ENCODE peak calls at places on chromosomes 11 and 22, in ten cellular contexts. V is CD8-positive, alpha-beta memory T cell; G is stomach; B is HCT116; S is neural progenitor cell; W is HepG2; L is right cardiac atrium; X is SJSA1; Q is body of pancreas; H is esophagus squamous epithelium. R is an unnamed sample.

GRCh38 chr22:19125474-19126308 is 3.5 kb upstream of the DGCR2 start:
- DNase-seq in V (no peak), H (no peak), S (no peak), W (no peak), G (no peak), Q (no peak), B (no peak), X (no peak), L (no peak), R (no peak)

GRCh38 chr11:126926376-126926791 is 74.2 kb downstream of the KIRREL3 start:
- DNase-seq in W (no peak), V (no peak), G (no peak), Q (no peak), B (no peak), H (no peak), X (no peak), L (no peak), S (no peak), R (no peak)

GRCh38 chr11:95764267-95764898 is 25.2 kb downstream of the FAM76B start:
- DNase-seq in W (peak; percentile 47), V (no peak), L (no peak), B (peak; percentile 27), Q (no peak), G (no peak), X (no peak), S (peak; percentile 69), H (no peak), R (peak; percentile 68)

GRCh38 chr11:15770798-15771414 is 585.4 kb downstream of the SOX6 start:
- DNase-seq in S (peak; percentile 61), X (peak; percentile 66), H (no peak), Q (peak; percentile 46), V (no peak), B (peak; percentile 13), L (peak; percentile 57), W (peak; percentile 25), G (peak; percentile 37), R (no peak)

GRCh38 chr22:19761022-19761499 is 483 bp downstream of the TBX1 start:
- DNase-seq in X (no peak), G (no peak), S (peak; percentile 61), B (no peak), V (no peak), Q (no peak), H (no peak), W (no peak), L (peak; percentile 33), R (no peak)

GRCh38 chr11:1501421-1502167 is 15.0 kb upstream of the MOB2 start:
- DNase-seq in X (no peak), H (no peak), S (no peak), V (no peak), L (peak; percentile 41), B (no peak), W (no peak), Q (no peak), G (no peak), R (no peak)

GRCh38 chr11:108733479-108734116 is 68.7 kb downstream of the DDX10 start:
- DNase-seq in V (no peak), L (no peak), S (no peak), X (no peak), G (no peak), H (no peak), B (no peak), W (no peak), Q (no peak), R (peak; percentile 0)

GRCh38 chr11:126459691-126460404 is 104.4 kb downstream of the ST3GAL4 start:
- DNase-seq in B (no peak), X (no peak), Q (no peak), L (peak; percentile 3), S (no peak), G (no peak), V (no peak), H (no peak), W (no peak), R (no peak)

GRCh38 chr22:49694462-49695260 is 133.0 kb downstream of the BRD1 start:
- DNase-seq in Q (no peak), G (peak; percentile 4), X (peak; percentile 22), S (no peak), B (no peak), W (no peak), V (no peak), L (no peak), H (no peak), R (no peak)
- H3K9me3 ChIP-seq in Q (no peaks in the 10 kb centered on the region), G (peaks cover 23% of the 10 kb centered on the region), X (no peaks in the 10 kb centered on the region), S (no peaks in the 10 kb centered on the region), B (peaks cover 11% of the 10 kb centered on the region), W (peaks cover 9% of the 10 kb centered on the region), V (no peaks in the 10 kb centered on the region), L (no peaks in the 10 kb centered on the region), H (no peaks in the 10 kb centered on the region), R (no peaks in the 10 kb centered on the region)

GRCh38 chr11:65410936-65411680 is 11.5 kb upstream of the NEAT1 start:
- DNase-seq in L (no peak), X (no peak), V (no peak), S (no peak), H (no peak), B (no peak), W (no peak), Q (no peak), G (no peak), R (no peak)
- H3K4me1 ChIP-seq in L (peaks cover 2% of the 10 kb centered on the region), X (peaks cover 3% of the 10 kb centered on the region), V (peaks cover 4% of the 10 kb centered on the region), S (peaks cover 7% of the 10 kb centered on the region), H (peaks cover 5% of the 10 kb centered on the region), B (peaks cover 2% of the 10 kb centered on the region), W (peaks cover 20% of the 10 kb centered on the region), Q (peaks cover 22% of the 10 kb centered on the region), G (peaks cover 8% of the 10 kb centered on the region), R (peaks cover 6% of the 10 kb centered on the region)

GRCh38 chr11:55474321-55474720 is 79.9 kb upstream of the OR4C15 start:
- DNase-seq in W (no peak), V (no peak), G (no peak), L (no peak), S (no peak), H (no peak), Q (no peak), X (no peak), B (no peak), R (no peak)
- H3K9me3 ChIP-seq in W (peaks cover 80% of the 10 kb centered on the region), V (no peaks in the 10 kb centered on the region), G (no peaks in the 10 kb centered on the region), L (no peaks in the 10 kb centered on the region), S (peaks cover 43% of the 10 kb centered on the region), H (no peaks in the 10 kb centered on the region), Q (no peaks in the 10 kb centered on the region), X (no peaks in the 10 kb centered on the region), B (peaks cover 4% of the 10 kb centered on the region), R (no peaks in the 10 kb centered on the region)

GRCh38 chr11:125343086-125343731 is 152.9 kb downstream of the FEZ1 start:
- DNase-seq in X (no peak), B (no peak), V (no peak), L (no peak), S (no peak), W (no peak), Q (no peak), G (no peak), H (no peak), R (no peak)

GRCh38 chr11:125338886-125339811 is 156.9 kb downstream of the FEZ1 start:
- DNase-seq in H (no peak), B (no peak), L (peak; percentile 66), V (no peak), G (no peak), W (no peak), S (no peak), X (no peak), Q (no peak), R (no peak)

GRCh38 chr11:125342281-125342980 is 153.6 kb downstream of the FEZ1 start:
- DNase-seq in Q (no peak), S (no peak), G (no peak), H (no peak), B (no peak), L (no peak), X (no peak), V (no peak), W (no peak), R (no peak)

GRCh38 chr11:125343732-125344131 is 152.3 kb downstream of the FEZ1 start:
- DNase-seq in H (no peak), X (no peak), W (no peak), V (no peak), S (no peak), G (no peak), L (peak; percentile 47), Q (no peak), B (no peak), R (no peak)

DNA sequence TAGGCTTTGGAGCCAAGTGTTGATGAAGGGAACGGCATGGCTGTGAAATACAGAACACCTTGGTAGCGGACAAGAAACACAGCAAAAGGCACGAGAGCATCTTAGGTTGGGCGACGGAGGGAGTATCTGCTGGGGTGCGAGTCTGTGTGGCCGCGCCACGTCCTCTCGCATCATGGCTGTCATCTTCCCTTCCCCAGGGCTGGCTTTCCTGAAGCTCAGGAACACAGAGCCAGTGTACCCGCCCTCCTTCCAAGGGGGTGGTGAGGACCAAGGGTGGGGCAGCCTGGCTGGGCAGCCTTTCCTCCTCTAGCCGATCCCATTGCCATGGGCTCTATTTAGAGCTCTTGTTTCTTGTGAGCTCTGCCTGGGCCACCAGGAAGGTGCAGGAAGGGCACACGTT is 154.4 kb downstream of the FEZ1 start:
- DNase-seq in L (no peak), V (no peak), W (no peak), H (no peak), X (no peak), G (no peak), S (no peak), Q (no peak), B (no peak), R (no peak)
- H3K4me1 ChIP-seq in L (peaks cover 5% of the 10 kb centered on the region), V (no peaks in the 10 kb centered on the region), W (no peaks in the 10 kb centered on the region), H (no peaks in the 10 kb centered on the region), X (no peaks in the 10 kb centered on the region), G (no peaks in the 10 kb centered on the region), S (peaks cover 45% of the 10 kb centered on the region), Q (peaks cover 10% of the 10 kb centered on the region), B (no peaks in the 10 kb centered on the region), R (no peaks in the 10 kb centered on the region)

GRCh38 chr22:11307996-11308395 is 4220.0 kb upstream of the OR11H1 start:
- DNase-seq in X (no peak), B (no peak), G (no peak), Q (no peak), S (no peak), V (no peak), H (no peak), L (peak; percentile 63), W (no peak), R (no peak)
- H3K9me3 ChIP-seq in X (no peaks in the 10 kb centered on the region), B (no peaks in the 10 kb centered on the region), G (peaks cover 66% of the 10 kb centered on the region), Q (peaks cover 7% of the 10 kb centered on the region), S (peaks cover 49% of the 10 kb centered on the region), V (peaks cover 9% of the 10 kb centered on the region), H (peaks cover 5% of the 10 kb centered on the region), L (no peaks in the 10 kb centered on the region), W (peaks cover 93% of the 10 kb centered on the region), R (no peaks in the 10 kb centered on the region)